ENCODE peak calls at places on chromosomes 1 and 21, in six cellular contexts. E is thyroid gland, F is AG09319, S is lower leg skin, H is fibroblast of lung, G is uterus. A is an unnamed sample.

GRCh38 chr1:213953816-213954215 is 34.0 kb upstream of the PROX1 start:
- DNase-seq in F (no peak), E (peak; percentile 29), H (no peak), S (no peak), G (no peak), A (no peak)

GRCh38 chr21:46116189-46116845 is 18.4 kb downstream of the COL6A2 start:
- DNase-seq in F (no peak), E (peak; percentile 0), G (peak; percentile 14), H (no peak), S (peak; percentile 83), A (no peak)

GRCh38 chr1:66331641-66332523 is 202.1 kb upstream of the SGIP1 start:
- DNase-seq in E (peak; percentile 74), S (peak; percentile 90), G (peak; percentile 59), F (peak; percentile 67), H (peak; percentile 78), A (no peak)

GRCh38 chr1:2228684-2229031 is 539 bp downstream of the SKI start:
- DNase-seq in H (peak; percentile 17), S (no peak), G (no peak), F (no peak), E (peak; percentile 57), A (no peak)

GRCh38 chr21:36698160-36699025 is 522 bp upstream of the SIM2 start:
- DNase-seq in E (no peak), H (no peak), G (no peak), F (no peak), S (no peak), A (peak; percentile 37)

GRCh38 chr1:159652506-159652905 is 61.9 kb downstream of the CRP start:
- DNase-seq in H (no peak), E (no peak), S (no peak), F (no peak), G (no peak), A (no peak)

GRCh38 chr1:214276786-214277185 is 4.2 kb upstream of the SMYD2 start:
- DNase-seq in S (no peak), H (no peak), F (no peak), G (no peak), E (no peak), A (no peak)

GRCh38 chr1:175665628-175666027 is 77.8 kb downstream of the TNR start:
- DNase-seq in F (no peak), G (no peak), S (no peak), H (no peak), E (no peak), A (no peak)

GRCh38 chr1:174982971-174983689 is 16.6 kb upstream of the CACYBP start:
- DNase-seq in E (no peak), F (no peak), G (peak; percentile 28), H (peak; percentile 73), S (no peak), A (no peak)

GRCh38 chr1:114353233-114353632 is 157.8 kb downstream of the TRIM33 start:
- DNase-seq in E (peak; percentile 83), S (peak; percentile 86), F (no peak), H (peak; percentile 81), G (peak; percentile 80), A (peak; percentile 13)

GRCh38 chr1:168236836-168237611 is 11.2 kb downstream of the SFT2D2 start:
- DNase-seq in E (no peak), G (no peak), S (no peak), H (no peak), F (no peak), A (no peak)

GRCh38 chr1:4652631-4653327 is 1.6 kb upstream of the AJAP1 start:
- DNase-seq in G (no peak), E (peak; percentile 52), F (no peak), H (no peak), S (peak; percentile 89), A (peak; percentile 86)

GRCh38 chr21:28783641-28784185 is 209.0 kb downstream of the LTN1 start:
- DNase-seq in E (no peak), F (no peak), S (no peak), G (no peak), H (no peak), A (no peak)

GRCh38 chr1:54223441-54224202 is 23.7 kb downstream of the MRPL37 start:
- DNase-seq in F (no peak), E (no peak), S (no peak), G (peak; percentile 57), H (no peak), A (no peak)

GRCh38 chr1:55466343-55466742 is 251.2 kb upstream of the USP24 start:
- DNase-seq in G (no peak), H (peak; percentile 51), F (peak; percentile 90), S (no peak), E (no peak), A (no peak)

GRCh38 chr1:56506314-56506743 is 73.0 kb downstream of the PLPP3 start:
- DNase-seq in H (no peak), G (peak; percentile 33), E (no peak), F (no peak), S (no peak), A (no peak)

GRCh38 chr1:25615563-25616079 is 970 bp upstream of the MAN1C1 start:
- DNase-seq in G (no peak), F (no peak), H (peak; percentile 11), S (peak; percentile 71), E (no peak), A (no peak)

GRCh38 chr1:17564458-17565393 is 25.2 kb downstream of the ARHGEF10L start:
- DNase-seq in F (no peak), H (no peak), G (no peak), E (peak; percentile 80), S (no peak), A (no peak)

GRCh38 chr1:157360021-157360390 is 192.3 kb downstream of the FCRL5 start:
- DNase-seq in F (no peak), G (no peak), S (no peak), E (no peak), H (no peak), A (no peak)

GRCh38 chr1:230516890-230517289 is 90.8 kb upstream of the PGBD5 start:
- DNase-seq in E (no peak), F (no peak), G (no peak), S (no peak), H (no peak), A (no peak)

GRCh38 chr1:156750932-156751723 is at the start of gene HDGF:
- DNase-seq in G (peak; percentile 65), E (peak; percentile 61), H (peak; percentile 34), F (no peak), S (peak; percentile 93), A (peak; percentile 46)

GRCh38 chr1:161993576-161993975 is 30.1 kb downstream of the OLFML2B start:
- DNase-seq in H (no peak), G (no peak), S (peak; percentile 63), E (no peak), F (no peak), A (no peak)

GRCh38 chr1:168473164-168473563 is 70.6 kb downstream of the XCL2 start:
- DNase-seq in G (no peak), E (no peak), F (no peak), S (no peak), H (no peak), A (no peak)

GRCh38 chr1:21781971-21782867 is 730 bp downstream of the USP48 start:
- DNase-seq in G (peak; percentile 42), H (peak; percentile 56), F (no peak), S (peak; percentile 88), E (peak; percentile 67), A (peak; percentile 55)
- TF ChIP-seq CTCF in G (peak; percentile 3), H (peak; percentile 11), F (peak; percentile 45), S (no peak), E (peak; percentile 36), A (peak; percentile 52)

GRCh38 chr1:94596260-94596659 is 54.7 kb upstream of the F3 start:
- DNase-seq in G (no peak), F (no peak), H (no peak), E (no peak), S (no peak), A (no peak)

GRCh38 chr1:94597701-94598100 is 56.1 kb upstream of the F3 start:
- DNase-seq in F (no peak), S (no peak), G (no peak), H (peak; percentile 47), E (no peak), A (no peak)

GRCh38 chr1:94600556-94600955 is 59.0 kb upstream of the F3 start:
- DNase-seq in S (no peak), G (no peak), E (no peak), H (no peak), F (no peak), A (no peak)

GRCh38 chr1:94602312-94602711 is 60.8 kb upstream of the F3 start:
- DNase-seq in E (no peak), H (peak; percentile 85), S (peak; percentile 84), G (no peak), F (no peak), A (no peak)

DNA sequence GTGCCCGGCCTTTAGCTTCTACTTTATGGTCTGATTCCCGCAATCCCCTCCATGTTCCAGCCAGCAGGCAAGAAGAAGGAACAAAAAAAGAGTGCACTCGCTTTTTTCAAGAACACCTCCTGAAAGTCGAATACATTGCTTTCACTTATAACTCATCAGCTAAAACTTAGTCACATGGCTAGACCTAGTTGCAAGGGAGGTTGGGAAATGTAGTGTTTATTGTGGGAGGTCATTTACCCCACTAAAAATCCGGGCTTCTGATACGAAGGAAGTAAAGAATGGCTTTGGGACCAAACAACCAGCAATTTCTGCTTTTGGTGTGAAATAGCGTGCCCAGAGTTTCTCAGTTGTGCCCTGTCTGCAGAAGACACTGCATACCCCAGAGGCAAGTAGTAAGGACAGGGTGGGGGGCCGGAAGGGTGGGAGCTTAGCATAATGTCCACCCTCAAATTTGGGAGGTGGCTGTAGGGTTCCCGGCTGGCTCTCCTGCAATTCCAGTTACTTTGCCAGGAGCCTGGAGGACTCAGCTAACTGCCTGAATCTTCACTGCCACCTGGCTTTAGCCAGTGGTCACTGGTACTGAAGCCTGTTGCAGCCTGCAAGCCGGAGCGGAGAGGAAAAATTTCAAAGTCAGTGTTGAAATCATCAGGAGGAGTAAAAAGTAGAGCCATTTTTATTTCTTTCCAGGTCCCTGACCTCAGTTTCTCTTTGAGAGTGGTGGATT is 57.7 kb upstream of the F3 start:
- DNase-seq in E (peak; percentile 66), H (peak; percentile 43), S (no peak), G (no peak), F (no peak), A (no peak)
- TF ChIP-seq CTCF in E (peak; percentile 63), H (peak; percentile 29), S (no peak), G (no peak), F (peak; percentile 42), A (no peak)

DNA sequence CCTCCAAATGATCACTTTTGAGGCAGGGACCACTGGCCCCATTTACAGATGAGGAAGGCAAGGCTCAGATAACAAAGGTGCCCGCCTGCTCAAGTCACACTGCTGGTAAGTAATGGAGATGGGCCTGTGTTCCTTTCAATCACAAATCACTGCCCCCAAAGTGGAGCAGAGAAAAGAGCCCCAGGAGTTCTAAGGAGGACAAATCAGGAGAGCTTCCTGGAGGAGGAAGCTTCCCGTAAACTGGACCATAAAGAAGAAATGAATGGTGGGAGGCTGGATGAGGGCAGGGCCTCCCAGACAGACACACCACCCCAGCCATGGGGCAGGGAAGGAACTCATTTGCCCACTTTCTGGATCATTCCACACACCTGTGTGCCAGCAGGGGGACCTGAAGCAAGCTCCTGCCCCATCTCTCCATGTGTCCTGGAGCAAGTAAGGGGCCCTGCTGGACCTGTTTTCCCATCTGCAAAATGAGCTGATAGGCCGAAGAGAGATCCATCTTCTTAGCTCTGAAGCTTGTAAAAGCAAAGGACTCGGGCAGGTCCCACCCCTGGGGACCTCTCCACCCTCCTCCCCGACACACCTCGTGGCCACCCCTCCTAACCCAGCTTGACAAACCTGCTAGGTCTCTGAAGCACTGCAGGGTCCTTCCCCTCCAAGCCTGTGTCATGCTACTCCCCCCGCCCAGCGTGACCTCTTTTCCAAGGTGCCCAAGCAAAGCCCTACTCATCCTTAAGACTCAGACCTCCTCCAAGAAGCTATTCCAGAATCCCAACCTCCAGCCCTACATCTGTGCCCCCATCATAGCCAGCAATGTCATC is 5.5 kb downstream of the LAPTM5 start:
- DNase-seq in H (no peak), E (no peak), G (no peak), S (no peak), F (no peak), A (no peak)
- TF ChIP-seq CTCF in H (no peak), E (no peak), G (no peak), S (no peak), F (no peak), A (no peak)

GRCh38 chr1:9066945-9067807 is 2.3 kb downstream of the SLC2A5 start:
- DNase-seq in H (peak; percentile 92), E (no peak), F (peak; percentile 72), S (no peak), G (peak; percentile 80), A (peak; percentile 55)
- TF ChIP-seq CTCF in H (peak; percentile 9), E (no peak), F (peak; percentile 12), S (no peak), G (no peak), A (no peak)